ENCODE peak calls at places on chromosomes 5 and 9, in four cellular contexts. Z, U, R and D are unnamed samples.
A peak's percentile ranks its signal among the peaks of the same experiment; 100 is the strongest.

GRCh38 chr5:78046006-78046405 is 248.5 kb downstream of the AP3B1 start:
- DNase-seq in Z (no peak), U (no peak), R (no peak), D (no peak)

GRCh38 chr9:133792721-133793470 is 54.7 kb upstream of the SARDH start:
- DNase-seq in Z (peak; percentile 16), U (peak; percentile 87), R (no peak), D (peak; percentile 77)

GRCh38 chr5:116947691-116948528 is 373.3 kb upstream of the SEMA6A start:
- DNase-seq in Z (peak; percentile 80), U (peak; percentile 54), R (peak; percentile 87), D (peak; percentile 92)

GRCh38 chr5:35990524-35990923 is 666 bp downstream of the UGT3A1 start:
- DNase-seq in Z (no peak), U (no peak), R (no peak), D (no peak)

GRCh38 chr5:41835625-41836024 is 34.6 kb downstream of the OXCT1 start:
- DNase-seq in Z (peak; percentile 13), U (no peak), R (no peak), D (peak; percentile 25)

GRCh38 chr5:43602818-43603534 is at the start of gene NNT:
- DNase-seq in Z (no peak), U (peak; percentile 87), R (no peak), D (peak; percentile 61)

GRCh38 chr5:119273391-119273839 is 82.4 kb upstream of the TNFAIP8 start:
- DNase-seq in Z (no peak), U (no peak), R (no peak), D (no peak)

GRCh38 chr5:66118294-66118693 is 25.8 kb upstream of the SREK1 start:
- DNase-seq in Z (no peak), U (no peak), R (no peak), D (no peak)

GRCh38 chr5:172173771-172174170 is 14.3 kb downstream of the STK10 start:
- DNase-seq in Z (no peak), U (no peak), R (no peak), D (no peak)

GRCh38 chr9:131237311-131237710 is 39.0 kb downstream of the FAM78A start:
- DNase-seq in Z (no peak), U (no peak), R (no peak), D (no peak)

GRCh38 chr5:27830551-27830950 is 792.2 kb upstream of the CDH9 start:
- DNase-seq in Z (no peak), U (no peak), R (no peak), D (no peak)

GRCh38 chr5:140631063-140631462 is 1.9 kb downstream of the CD14 start:
- DNase-seq in Z (no peak), U (no peak), R (no peak), D (no peak)

GRCh38 chr5:19064094-19064493 is 923.9 kb downstream of the CDH18 start:
- DNase-seq in Z (no peak), U (no peak), R (no peak), D (no peak)

DNA sequence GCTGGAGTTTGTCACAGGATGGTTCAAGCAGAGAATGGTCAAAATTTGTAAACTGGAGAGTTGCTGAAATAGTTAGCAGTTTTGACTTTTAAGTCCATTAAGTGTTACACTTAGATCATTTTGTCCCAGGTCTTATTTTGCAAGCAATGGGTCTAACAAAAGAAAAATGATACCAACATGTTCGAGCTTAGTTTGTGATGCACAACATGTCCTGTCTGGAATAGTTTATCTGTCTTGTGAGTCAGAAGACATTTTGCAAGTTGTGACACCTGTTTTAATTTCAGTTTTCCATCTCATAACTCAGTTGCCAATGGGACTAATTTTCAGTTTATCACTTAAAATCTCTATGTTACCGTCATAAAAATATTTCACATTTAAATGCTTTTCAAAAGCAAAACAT is 929.8 kb downstream of the CDH18 start:
- DNase-seq in Z (no peak), U (no peak), R (no peak), D (no peak)
- TF ChIP-seq JUND in Z (no peak), U (no peak), R (no peak), D (no peak)

GRCh38 chr5:177456591-177456964 is 10.0 kb downstream of the PRR7 start:
- DNase-seq in Z (no peak), U (no peak), R (no peak), D (no peak)

GRCh38 chr5:177455036-177455660 is 8.5 kb downstream of the PRR7 start:
- DNase-seq in Z (peak; percentile 76), U (peak; percentile 81), R (no peak), D (peak; percentile 87)

GRCh38 chr5:177454397-177455035 is 7.9 kb downstream of the PRR7 start:
- DNase-seq in Z (peak; percentile 62), U (peak; percentile 93), R (no peak), D (peak; percentile 93)

GRCh38 chr5:177457239-177458121 is 10.9 kb downstream of the PRR7 start:
- DNase-seq in Z (peak; percentile 97), U (peak; percentile 92), R (peak; percentile 66), D (peak; percentile 97)

DNA sequence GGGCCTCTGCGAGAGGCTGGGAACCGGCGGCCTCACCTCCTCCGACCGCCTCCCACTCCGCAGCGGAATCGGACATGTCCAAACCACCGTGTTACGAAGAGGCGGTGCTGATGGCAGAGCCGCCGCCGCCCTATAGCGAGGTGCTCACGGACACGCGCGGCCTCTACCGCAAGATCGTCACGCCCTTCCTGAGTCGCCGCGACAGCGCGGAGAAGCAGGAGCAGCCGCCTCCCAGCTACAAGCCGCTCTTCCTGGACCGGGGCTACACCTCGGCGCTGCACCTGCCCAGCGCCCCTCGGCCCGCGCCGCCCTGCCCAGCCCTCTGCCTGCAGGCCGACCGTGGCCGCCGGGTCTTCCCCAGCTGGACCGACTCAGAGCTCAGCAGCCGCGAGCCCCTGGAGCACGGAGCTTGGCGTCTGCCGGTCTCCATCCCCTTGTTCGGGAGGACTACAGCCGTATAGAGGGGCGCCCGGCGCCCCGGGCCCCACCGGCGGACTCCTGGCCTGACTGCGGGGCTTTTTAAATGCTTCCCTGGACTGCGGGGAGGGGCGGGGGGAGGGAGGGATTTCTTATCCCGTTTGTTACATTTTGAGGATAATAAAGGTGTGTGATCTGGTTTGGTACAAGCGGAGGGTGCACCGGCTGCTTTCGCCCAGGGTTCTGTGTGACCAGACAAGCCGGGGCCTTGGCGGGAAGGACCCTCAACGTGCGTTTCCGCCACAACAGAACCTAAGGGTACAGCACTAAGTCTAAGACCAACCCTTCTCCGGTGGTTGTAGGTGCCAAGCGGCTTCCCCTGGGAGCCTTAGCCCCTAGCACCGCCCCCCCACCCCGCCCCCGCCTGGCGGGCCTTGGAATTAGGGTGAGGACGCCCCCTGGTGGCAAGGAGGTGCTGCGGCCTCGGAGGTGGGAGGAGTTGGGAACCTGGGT is 9.3 kb downstream of the PRR7 start:
- DNase-seq in Z (peak; percentile 84), U (peak; percentile 88), R (no peak), D (peak; percentile 92)
- TF ChIP-seq JUND in Z (no peak), U (peak; percentile 11), R (no peak), D (no peak)

GRCh38 chr5:92758552-92758951 is 822.5 kb downstream of the NR2F1-AS1 start:
- DNase-seq in Z (no peak), U (no peak), R (no peak), D (no peak)
- TF ChIP-seq JUND in Z (no peak), U (no peak), R (no peak), D (no peak)

GRCh38 chr5:142644127-142644526 is 41.8 kb downstream of the FGF1 start:
- DNase-seq in Z (no peak), U (no peak), R (no peak), D (no peak)
- TF ChIP-seq JUND in Z (no peak), U (no peak), R (no peak), D (no peak)

GRCh38 chr9:93010056-93010455 is 48.4 kb upstream of the SUSD3 start:
- DNase-seq in Z (no peak), U (no peak), R (no peak), D (no peak)

GRCh38 chr9:93011114-93011513 is 47.4 kb upstream of the SUSD3 start:
- DNase-seq in Z (no peak), U (no peak), R (no peak), D (no peak)

GRCh38 chr9:93010696-93011095 is 47.8 kb upstream of the SUSD3 start:
- DNase-seq in Z (no peak), U (no peak), R (no peak), D (no peak)

GRCh38 chr9:93013856-93014582 is 44.5 kb upstream of the SUSD3 start:
- DNase-seq in Z (no peak), U (no peak), R (no peak), D (no peak)

DNA sequence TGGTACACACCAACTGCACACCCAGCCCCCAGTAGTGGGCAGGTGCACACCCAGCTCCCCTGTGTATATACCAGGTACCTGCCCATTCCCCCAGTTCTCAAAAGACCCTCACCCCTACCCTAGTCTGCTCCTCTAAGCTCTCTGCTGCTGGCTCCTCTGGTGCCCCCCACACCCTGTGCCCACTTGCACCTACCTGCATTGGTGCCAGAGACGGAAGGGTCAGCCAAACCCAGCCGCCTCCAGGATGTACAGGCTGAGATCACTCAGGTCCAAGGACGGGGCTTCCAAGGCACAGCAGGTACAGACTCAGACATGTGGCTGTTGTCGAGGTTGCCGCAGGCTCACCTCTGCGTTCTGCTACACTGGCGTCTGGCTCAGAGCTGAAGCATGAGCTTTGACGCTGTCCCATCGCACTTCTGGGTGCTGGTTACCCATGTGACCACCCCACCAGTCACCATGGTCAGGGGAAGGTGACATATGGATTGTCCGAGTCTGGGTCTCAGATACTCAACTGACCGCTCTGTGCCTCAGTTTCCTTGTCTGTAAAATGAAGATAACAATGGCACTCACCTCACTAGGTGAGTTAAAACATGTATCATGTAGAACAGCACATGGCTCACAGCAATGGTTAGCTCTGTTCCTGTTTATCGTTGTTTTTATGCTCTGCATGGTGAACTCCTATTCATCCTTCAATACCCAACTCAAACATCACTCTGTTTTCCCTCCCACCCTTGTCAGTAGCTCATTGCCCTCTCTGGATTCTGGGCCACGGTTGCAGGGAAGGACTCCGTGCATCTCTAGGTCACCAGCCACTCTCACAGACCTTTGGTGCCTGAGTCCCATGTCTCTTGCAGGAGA is 45.3 kb upstream of the SUSD3 start:
- DNase-seq in Z (no peak), U (no peak), R (no peak), D (no peak)
- TF ChIP-seq JUND in Z (no peak), U (no peak), R (no peak), D (no peak)

DNA sequence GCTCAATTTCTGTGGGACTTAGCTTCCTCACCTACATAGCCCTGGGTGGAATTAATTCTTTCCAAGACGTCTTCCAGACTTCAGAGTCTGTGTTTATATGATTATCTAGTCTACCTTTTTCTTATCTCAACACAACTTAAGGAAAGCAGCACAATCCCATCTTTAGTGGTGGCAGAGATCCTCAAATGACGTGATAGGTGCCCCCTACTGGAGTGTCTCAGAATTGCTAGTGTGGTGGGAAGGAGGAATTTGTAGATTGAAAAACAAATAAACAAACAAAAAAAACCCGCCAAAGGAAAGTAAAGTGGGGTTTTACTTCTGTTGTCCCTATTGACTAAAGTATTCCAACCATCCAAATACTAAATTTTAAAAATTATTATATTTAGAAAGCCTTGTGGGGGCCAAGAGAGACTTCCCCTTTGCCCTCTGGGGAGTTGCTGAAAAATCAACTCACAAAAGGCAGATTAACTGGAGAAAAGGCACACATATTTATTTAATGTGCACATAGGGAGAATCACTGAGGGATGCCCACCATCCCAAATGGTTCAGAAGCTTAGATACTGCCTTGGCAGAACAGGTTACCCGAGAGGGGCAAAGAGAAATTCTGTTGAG is 283.3 kb downstream of the TMEM167A start:
- DNase-seq in Z (peak; percentile 26), U (peak; percentile 48), R (no peak), D (no peak)
- TF ChIP-seq JUND in Z (no peak), U (no peak), R (no peak), D (no peak)

GRCh38 chr5:71658916-71659661 is 60.0 kb upstream of the CARTPT start:
- DNase-seq in Z (no peak), U (peak; percentile 31), R (no peak), D (no peak)
- TF ChIP-seq JUND in Z (no peak), U (no peak), R (no peak), D (no peak)